ENCODE peak calls at places on chromosomes 2 and 18, in five cellular contexts. T is NCI-H510A treated with DMSO at 0.1 percent for 48 hours; D is myocyte; H is stimulated activated naive CD8-positive, alpha-beta T cell treated with anti-CD3 and anti-CD28 coated beads, Interleukin-15, Interleukin-2, amounts not matched to agents 100 U/mL and 50 U/mL, for 24 hours; G is GM23248. L is an unnamed sample.

GRCh38 chr2:47688561-47688960 is 94.4 kb upstream of the MSH6 start:
- DNase-seq in D (no peak), T (peak), G (peak), H (no peak), L (peak)

GRCh38 chr2:6771539-6772365 is 94.0 kb downstream of the CMPK2 start:
- DNase-seq in H (no peak), G (no peak), T (no peak), D (no peak), L (no peak)

GRCh38 chr2:231133365-231134114 is 8.7 kb upstream of the HTR2B start:
- DNase-seq in T (peak), H (no peak), G (peak), D (no peak), L (no peak)

GRCh38 chr2:94984964-94985575 is 40.4 kb upstream of the MAL start:
- DNase-seq in D (no peak), G (no peak), T (no peak), H (no peak), L (no peak)

GRCh38 chr2:215447056-215447455 is 11.2 kb upstream of the FN1 start:
- DNase-seq in G (no peak), H (no peak), D (no peak), T (no peak), L (no peak)

GRCh38 chr2:119126650-119127049 is 31.9 kb downstream of the C1QL2 start:
- DNase-seq in T (no peak), H (peak), D (no peak), G (peak), L (no peak)

GRCh38 chr2:44897406-44897805 is 44.1 kb upstream of the SIX3 start:
- DNase-seq in G (no peak), T (no peak), H (no peak), D (peak), L (no peak)

GRCh38 chr2:68359889-68360288 is 5.2 kb upstream of the PLEK start:
- DNase-seq in D (no peak), T (no peak), G (peak), H (no peak), L (no peak)

GRCh38 chr2:127770973-127771735 is 39.8 kb downstream of the WDR33 start:
- DNase-seq in G (peak), H (no peak), D (peak), T (no peak), L (no peak)

GRCh38 chr18:63850010-63850409 is 37.5 kb upstream of the SERPINB2 start:
- DNase-seq in T (peak), D (peak), G (peak), H (no peak), L (peak)

GRCh38 chr2:135997380-135997779 is 12.0 kb upstream of the DARS1 start:
- DNase-seq in H (peak), D (peak), G (no peak), T (peak), L (peak)

GRCh38 chr2:226798422-226799210 is 1.0 kb downstream of the IRS1 start:
- DNase-seq in H (peak), G (peak), T (peak), D (peak), L (no peak)

GRCh38 chr2:100365434-100365833 is 43.1 kb upstream of the LONRF2 start:
- DNase-seq in T (no peak), H (no peak), D (peak), G (peak), L (peak)

GRCh38 chr18:7261199-7261598 is 30.3 kb downstream of the LRRC30 start:
- DNase-seq in G (no peak), T (no peak), D (no peak), H (no peak), L (no peak)

GRCh38 chr2:74952575-74952974 is 5.9 kb upstream of the POLE4 start:
- DNase-seq in D (no peak), T (no peak), H (no peak), G (no peak), L (no peak)

GRCh38 chr2:39898934-39899333 is 119.9 kb upstream of the THUMPD2 start:
- DNase-seq in H (no peak), G (no peak), D (no peak), T (no peak), L (no peak)